ENCODE peak calls at places on chromosomes 12 and 14, in five cellular contexts. One of them, this sample, is unnamed.

GRCh38 chr14:64604854-64605253 is 55.1 kb downstream of the PPP1R36 start:
- DNase-seq in neuronal stem cell: no peak
- DNase-seq in NB4: no peak
- DNase-seq in HCT116: no peak
- DNase-seq in sciatic nerve: no peak
- DNase-seq in this sample: no peak

GRCh38 chr12:75591628-75592027 is 80.2 kb upstream of the KRR1 start:
- DNase-seq in neuronal stem cell: no peak
- DNase-seq in NB4: no peak
- DNase-seq in sciatic nerve: no peak
- DNase-seq in HCT116: no peak
- DNase-seq in this sample: no peak

GRCh38 chr12:18799561-18799960 is 61.6 kb downstream of the CAPZA3 start:
- DNase-seq in NB4: no peak
- DNase-seq in HCT116: no peak
- DNase-seq in sciatic nerve: no peak
- DNase-seq in neuronal stem cell: no peak
- DNase-seq in this sample: no peak

GRCh38 chr14:42944284-42944683 is 1337.6 kb downstream of the LRFN5 start:
- DNase-seq in NB4: no peak
- DNase-seq in HCT116: no peak
- DNase-seq in sciatic nerve: no peak
- DNase-seq in neuronal stem cell: no peak
- DNase-seq in this sample: no peak

GRCh38 chr12:34406228-34406995 is 384.1 kb downstream of the ALG10 start:
- DNase-seq in HCT116: no peak
- DNase-seq in neuronal stem cell: no peak
- DNase-seq in NB4: no peak
- DNase-seq in sciatic nerve: peak; percentile 41
- DNase-seq in this sample: peak; percentile 54

GRCh38 chr12:120737557-120738251 is 12.1 kb downstream of the ACADS start:
- DNase-seq in sciatic nerve: no peak
- DNase-seq in NB4: no peak
- DNase-seq in neuronal stem cell: no peak
- DNase-seq in HCT116: no peak
- DNase-seq in this sample: peak; percentile 67

GRCh38 chr14:34128665-34129064 is 177.8 kb upstream of the EGLN3 start:
- DNase-seq in HCT116: no peak
- DNase-seq in NB4: no peak
- DNase-seq in neuronal stem cell: no peak
- DNase-seq in sciatic nerve: no peak
- DNase-seq in this sample: no peak

GRCh38 chr12:32997471-32997870 is 100.9 kb upstream of the PKP2 start:
- DNase-seq in NB4: no peak
- DNase-seq in neuronal stem cell: no peak
- DNase-seq in sciatic nerve: no peak
- DNase-seq in HCT116: no peak
- DNase-seq in this sample: no peak

GRCh38 chr14:50085570-50086315 is 30.6 kb downstream of the VCPKMT start:
- DNase-seq in HCT116: no peak
- DNase-seq in sciatic nerve: no peak
- DNase-seq in neuronal stem cell: no peak
- DNase-seq in NB4: no peak
- DNase-seq in this sample: no peak

GRCh38 chr12:125454786-125455450 is 389.7 kb downstream of the AACS start:
- DNase-seq in NB4: no peak
- DNase-seq in sciatic nerve: no peak
- DNase-seq in neuronal stem cell: peak; percentile 15
- DNase-seq in HCT116: no peak
- DNase-seq in this sample: no peak